ENCODE peak calls at places on chromosomes 5 and 9, in four cellular contexts. X is lower lobe of right lung, S is GM12865, Y is tibial artery. I is an unnamed sample.

GRCh38 chr9:13427587-13427986 is 148.1 kb upstream of the MPDZ start:
- DNase-seq in X (no peak), S (peak; percentile 37), Y (no peak), I (peak; percentile 68)

GRCh38 chr9:77770340-77770739 is 122.2 kb upstream of the GNA14 start:
- DNase-seq in X (no peak), Y (no peak), S (no peak), I (no peak)

GRCh38 chr5:178357127-178357526 is 124.5 kb upstream of the PHYKPL start:
- DNase-seq in S (peak; percentile 23), Y (no peak), X (no peak), I (no peak)

GRCh38 chr5:77816686-77817085 is 40.5 kb upstream of the TBCA start:
- DNase-seq in X (no peak), S (no peak), Y (no peak), I (no peak)

GRCh38 chr5:97231025-97231636 is 48.1 kb upstream of the RIOK2 start:
- DNase-seq in X (no peak), S (peak; percentile 74), Y (peak; percentile 31), I (peak; percentile 66)

GRCh38 chr5:149948988-149949387 is 4.4 kb upstream of the PDE6A start:
- DNase-seq in X (no peak), S (no peak), Y (no peak), I (no peak)

GRCh38 chr9:29208670-29209069 is 1635.4 kb upstream of the C9orf72 start:
- DNase-seq in Y (no peak), X (no peak), S (no peak), I (no peak)

GRCh38 chr9:93672622-93673270 is 96.4 kb downstream of the PHF2 start:
- DNase-seq in Y (no peak), X (no peak), S (no peak), I (no peak)

GRCh38 chr5:125058185-125058826 is 311.9 kb upstream of the ZNF608 start:
- DNase-seq in X (no peak), Y (no peak), S (no peak), I (no peak)

GRCh38 chr5:177366528-177367322 is 9.0 kb downstream of the RGS14 start:
- DNase-seq in S (no peak), Y (peak; percentile 86), X (peak; percentile 91), I (peak; percentile 37)

GRCh38 chr5:8321272-8321671 is 452.3 kb downstream of the MTRR start:
- DNase-seq in S (no peak), Y (no peak), X (no peak), I (no peak)

GRCh38 chr9:93083592-93084470 is 12.2 kb upstream of the CARD19 start:
- DNase-seq in Y (peak; percentile 14), X (peak; percentile 54), S (no peak), I (no peak)

GRCh38 chr5:73640861-73641320 is 14.9 kb downstream of the ARHGEF28 start:
- DNase-seq in Y (no peak), S (no peak), X (no peak), I (peak; percentile 24)

GRCh38 chr9:36208521-36209253 is 18.0 kb downstream of the CLTA start:
- DNase-seq in Y (no peak), X (no peak), S (no peak), I (no peak)
- H3K4me3 ChIP-seq in Y (no peak overlapping the region), X (no peak overlapping the region), S (no peak overlapping the region), I (no peak overlapping the region)

GRCh38 chr5:171226096-171226495 is 83.0 kb upstream of the TLX3 start:
- DNase-seq in X (no peak), S (no peak), Y (no peak), I (peak; percentile 1)
- TF ChIP-seq CTCF in X (no peak), S (no peak), Y (no peak), I (peak; percentile 35)

DNA sequence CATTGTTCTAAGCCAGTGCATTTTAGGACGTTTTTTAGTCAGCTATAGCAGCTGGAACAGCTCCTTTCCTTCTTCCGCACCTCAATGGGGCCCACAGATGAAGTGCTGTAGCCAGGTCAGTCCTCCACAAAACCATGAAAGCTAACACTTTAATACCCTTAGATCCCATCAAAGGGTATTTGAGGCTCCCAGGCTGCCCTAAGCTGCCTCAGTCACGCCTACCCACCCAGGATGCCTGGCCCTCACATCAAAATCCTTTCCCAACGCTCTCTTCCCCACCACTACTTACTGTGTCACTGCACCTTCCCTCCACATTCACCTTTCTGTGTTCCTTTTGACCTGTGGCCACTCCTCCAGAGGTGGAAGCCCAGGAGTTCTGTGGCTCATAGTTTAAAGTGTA is 44.0 kb upstream of the ACO1 start:
- DNase-seq in Y (no peak), S (no peak), X (no peak), I (no peak)
- H3K4me3 ChIP-seq in Y (no peak overlapping the region), S (no peak overlapping the region), X (no peak overlapping the region), I (no peak overlapping the region)

GRCh38 chr5:9903806-9904205 is 273.7 kb upstream of the TAS2R1 start:
- DNase-seq in X (no peak), S (no peak), Y (no peak), I (peak; percentile 72)
- TF ChIP-seq CTCF in X (no peak), S (no peak), Y (no peak), I (no peak)

DNA sequence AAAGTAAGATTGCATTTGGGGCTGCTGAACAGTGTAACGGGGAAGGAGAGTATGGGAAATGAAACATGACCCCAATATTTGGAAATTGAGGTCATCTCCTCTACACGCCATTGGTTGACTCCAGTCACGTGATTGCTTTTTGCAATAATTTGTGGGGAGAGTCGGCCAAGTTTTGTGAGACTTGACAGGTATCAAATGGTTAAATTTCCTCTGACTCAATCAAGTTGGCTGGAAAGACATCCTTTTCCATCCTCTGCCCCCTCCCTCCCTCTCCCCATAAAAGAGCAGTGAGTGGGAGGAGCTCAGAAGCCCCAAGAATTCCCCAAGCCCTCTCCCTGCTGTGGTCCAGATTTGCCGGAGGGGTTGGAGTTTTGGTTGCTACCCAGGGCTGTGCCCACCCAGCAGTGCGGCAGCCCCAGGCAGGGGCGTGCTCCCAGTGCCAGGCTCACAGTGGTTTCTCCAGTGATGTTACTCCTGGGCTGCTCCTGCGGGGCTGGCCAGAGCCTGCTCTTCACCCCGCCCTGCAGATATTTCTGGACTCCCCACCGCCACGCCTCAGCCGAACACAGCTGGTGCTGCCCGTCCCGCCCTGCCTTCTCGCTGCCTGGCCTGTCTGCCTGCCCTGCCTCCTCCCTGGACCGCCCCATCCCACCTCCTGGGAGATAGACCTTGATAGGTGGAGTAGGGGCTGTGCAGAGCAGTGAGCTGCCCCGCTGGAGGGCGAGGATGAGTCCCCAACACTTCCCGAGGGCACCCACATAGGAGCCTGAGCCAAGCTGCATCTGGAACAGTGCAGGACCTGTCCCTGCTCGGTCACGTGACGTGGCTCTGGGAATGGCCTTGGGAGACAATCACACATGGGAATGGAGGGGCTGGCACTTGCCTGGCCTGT is 3.4 kb downstream of the COL5A1 start:
- DNase-seq in Y (peak; percentile 85), S (no peak), X (no peak), I (peak; percentile 99)
- H3K4me3 ChIP-seq in Y (peak overlapping the region; percentile 91), S (no peak overlapping the region), X (peak overlapping the region; percentile 40), I (peak overlapping the region; percentile 49)

GRCh38 chr5:93830893-93831292 is 89.5 kb upstream of the POU5F2 start:
- DNase-seq in Y (no peak), X (no peak), S (no peak), I (no peak)
- TF ChIP-seq CTCF in Y (no peak), X (no peak), S (no peak), I (no peak)

GRCh38 chr9:97891736-97892135 is 30.6 kb downstream of the TRMO start:
- DNase-seq in X (no peak), S (no peak), Y (no peak), I (no peak)

GRCh38 chr9:97895695-97896332 is 26.5 kb downstream of the TRMO start:
- DNase-seq in X (no peak), S (peak; percentile 20), Y (no peak), I (no peak)

DNA sequence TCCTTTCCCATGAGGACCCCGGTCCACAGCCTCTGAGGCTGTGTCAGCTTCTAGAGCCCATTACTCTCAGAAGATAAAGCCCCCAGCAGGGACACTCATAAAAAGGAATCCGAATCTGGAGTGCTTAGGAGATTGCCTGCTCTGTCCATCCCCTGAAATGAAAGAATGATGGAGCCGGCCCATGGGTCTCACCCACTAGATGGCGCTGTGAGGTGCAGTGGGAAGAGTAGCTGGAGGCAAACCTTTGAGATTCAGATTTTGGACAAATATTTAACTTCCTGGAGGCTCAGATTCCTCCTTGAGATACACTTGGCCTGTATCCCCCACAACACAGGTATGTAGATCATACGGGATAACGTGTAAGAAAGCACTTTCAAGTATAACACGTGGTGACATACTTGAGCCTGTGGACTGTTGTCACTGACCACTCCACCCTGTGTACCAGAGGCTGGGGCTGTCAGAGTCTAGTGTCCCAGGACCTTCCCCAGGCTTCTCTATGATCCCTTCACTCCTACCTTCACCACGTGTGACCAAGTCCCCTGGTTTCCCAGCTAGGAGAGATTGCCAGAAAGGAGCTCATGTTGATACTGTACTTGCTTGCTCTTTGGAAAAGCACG is 32.3 kb downstream of the TRMO start:
- DNase-seq in S (peak; percentile 49), Y (no peak), X (peak; percentile 62), I (no peak)
- H3K4me3 ChIP-seq in S (no peak overlapping the region), Y (no peak overlapping the region), X (no peak overlapping the region), I (no peak overlapping the region)

GRCh38 chr9:84294551-84294950 is 46.0 kb downstream of the SLC28A3 start:
- DNase-seq in X (no peak), S (peak; percentile 54), Y (no peak), I (no peak)
- TF ChIP-seq CTCF in X (no peak), S (peak; percentile 39), Y (no peak), I (no peak)

GRCh38 chr5:154970759-154971158 is 29.9 kb downstream of the MRPL22 start:
- DNase-seq in S (no peak), X (no peak), Y (no peak), I (no peak)
- H3K4me3 ChIP-seq in S (no peak overlapping the region), X (no peak overlapping the region), Y (no peak overlapping the region), I (no peak overlapping the region)

GRCh38 chr5:139413963-139414362 is 10.1 kb upstream of the SPATA24 start:
- DNase-seq in S (peak; percentile 62), Y (no peak), X (no peak), I (no peak)
- TF ChIP-seq CTCF in S (no peak), Y (no peak), X (no peak), I (no peak)

I was measured in astrocyte of the cerebellum.